ENCODE peak calls at places on chromosomes 5 and 9, in five cellular contexts. L, C, O, X and B are unnamed samples.

GRCh38 chr9:4297795-4298254 is 2.0 kb downstream of the GLIS3 start:
- DNase-seq in L (peak; percentile 72), C (no peak), O (peak; percentile 64), X (peak; percentile 65), B (peak; percentile 37)

GRCh38 chr9:18208166-18209059 is 265.5 kb upstream of the ADAMTSL1 start:
- DNase-seq in L (peak; percentile 12), C (no peak), O (peak; percentile 52), X (peak; percentile 12), B (no peak)

GRCh38 chr9:35406183-35406959 is 83.5 kb upstream of the RUSC2 start:
- DNase-seq in L (peak; percentile 23), C (no peak), O (no peak), X (no peak), B (no peak)

GRCh38 chr5:55450050-55450765 is 84.6 kb downstream of the PLPP1 start:
- DNase-seq in L (no peak), C (no peak), O (no peak), X (peak; percentile 53), B (no peak)

GRCh38 chr9:29349050-29349449 is 1775.8 kb upstream of the C9orf72 start:
- DNase-seq in L (no peak), C (no peak), O (no peak), X (no peak), B (no peak)

GRCh38 chr5:132202711-132203463 is 24.8 kb downstream of the P4HA2 start:
- DNase-seq in L (no peak), C (no peak), O (no peak), X (peak; percentile 20), B (no peak)

GRCh38 chr5:167623354-167623753 is 668.1 kb upstream of the WWC1 start:
- DNase-seq in L (no peak), C (no peak), O (no peak), X (no peak), B (no peak)

GRCh38 chr5:154464435-154464834 is 13.6 kb downstream of the HAND1 start:
- DNase-seq in L (no peak), C (no peak), O (no peak), X (no peak), B (no peak)

GRCh38 chr5:26889810-26890209 is 148.6 kb downstream of the CDH9 start:
- DNase-seq in L (no peak), C (no peak), O (no peak), X (no peak), B (no peak)

GRCh38 chr5:21807953-21808352 is 1045.2 kb downstream of the CDH12 start:
- DNase-seq in L (no peak), C (no peak), O (no peak), X (peak; percentile 19), B (no peak)

GRCh38 chr9:128419061-128419925 is 1.4 kb upstream of the CERCAM start:
- DNase-seq in L (no peak), C (no peak), O (no peak), X (peak; percentile 30), B (no peak)

GRCh38 chr9:128713411-128713780 is 10.5 kb downstream of the ZDHHC12 start:
- DNase-seq in L (peak; percentile 12), C (no peak), O (no peak), X (no peak), B (no peak)

GRCh38 chr5:134125195-134126015 is 10.9 kb downstream of the TCF7 start:
- DNase-seq in L (peak; percentile 64), C (no peak), O (peak; percentile 51), X (peak; percentile 96), B (no peak)

GRCh38 chr9:4339783-4340335 is 40.0 kb upstream of the GLIS3 start:
- DNase-seq in L (no peak), C (no peak), O (no peak), X (peak; percentile 19), B (no peak)

GRCh38 chr5:131532016-131532640 is 102.9 kb downstream of the RAPGEF6 start:
- DNase-seq in L (no peak), C (no peak), O (peak; percentile 76), X (no peak), B (no peak)

GRCh38 chr5:144951001-144951400 is 780.3 kb downstream of the KCTD16 start:
- DNase-seq in L (no peak), C (no peak), O (no peak), X (no peak), B (no peak)

GRCh38 chr5:158824167-158824882 is 275.4 kb downstream of the EBF1 start:
- DNase-seq in L (no peak), C (no peak), O (no peak), X (no peak), B (no peak)

GRCh38 chr5:97762483-97762882 is 579.4 kb upstream of the RIOK2 start:
- DNase-seq in L (no peak), C (no peak), O (no peak), X (no peak), B (no peak)

GRCh38 chr9:93884808-93885207 is 70.3 kb downstream of the BARX1 start:
- DNase-seq in L (no peak), C (no peak), O (no peak), X (no peak), B (no peak)

GRCh38 chr5:145805819-145806218 is 29.3 kb downstream of the PRELID2 start:
- DNase-seq in L (no peak), C (no peak), O (no peak), X (peak; percentile 28), B (no peak)

GRCh38 chr5:56481998-56482698 is 249.0 kb upstream of the ANKRD55 start:
- DNase-seq in L (no peak), C (no peak), O (no peak), X (no peak), B (no peak)

GRCh38 chr5:31962928-31963327 is 211.2 kb downstream of the GOLPH3 start:
- DNase-seq in L (no peak), C (no peak), O (no peak), X (no peak), B (no peak)

GRCh38 chr5:76813982-76814562 is 4.8 kb upstream of the F2RL1 start:
- DNase-seq in L (no peak), C (no peak), O (peak; percentile 54), X (peak; percentile 98), B (no peak)

GRCh38 chr9:38700695-38701094 is 19.2 kb downstream of the FAM240B start:
- DNase-seq in L (no peak), C (no peak), O (no peak), X (peak; percentile 8), B (no peak)

GRCh38 chr9:125544988-125545651 is 161.9 kb downstream of the MAPKAP1 start:
- DNase-seq in L (no peak), C (no peak), O (peak; percentile 75), X (peak; percentile 89), B (no peak)

DNA sequence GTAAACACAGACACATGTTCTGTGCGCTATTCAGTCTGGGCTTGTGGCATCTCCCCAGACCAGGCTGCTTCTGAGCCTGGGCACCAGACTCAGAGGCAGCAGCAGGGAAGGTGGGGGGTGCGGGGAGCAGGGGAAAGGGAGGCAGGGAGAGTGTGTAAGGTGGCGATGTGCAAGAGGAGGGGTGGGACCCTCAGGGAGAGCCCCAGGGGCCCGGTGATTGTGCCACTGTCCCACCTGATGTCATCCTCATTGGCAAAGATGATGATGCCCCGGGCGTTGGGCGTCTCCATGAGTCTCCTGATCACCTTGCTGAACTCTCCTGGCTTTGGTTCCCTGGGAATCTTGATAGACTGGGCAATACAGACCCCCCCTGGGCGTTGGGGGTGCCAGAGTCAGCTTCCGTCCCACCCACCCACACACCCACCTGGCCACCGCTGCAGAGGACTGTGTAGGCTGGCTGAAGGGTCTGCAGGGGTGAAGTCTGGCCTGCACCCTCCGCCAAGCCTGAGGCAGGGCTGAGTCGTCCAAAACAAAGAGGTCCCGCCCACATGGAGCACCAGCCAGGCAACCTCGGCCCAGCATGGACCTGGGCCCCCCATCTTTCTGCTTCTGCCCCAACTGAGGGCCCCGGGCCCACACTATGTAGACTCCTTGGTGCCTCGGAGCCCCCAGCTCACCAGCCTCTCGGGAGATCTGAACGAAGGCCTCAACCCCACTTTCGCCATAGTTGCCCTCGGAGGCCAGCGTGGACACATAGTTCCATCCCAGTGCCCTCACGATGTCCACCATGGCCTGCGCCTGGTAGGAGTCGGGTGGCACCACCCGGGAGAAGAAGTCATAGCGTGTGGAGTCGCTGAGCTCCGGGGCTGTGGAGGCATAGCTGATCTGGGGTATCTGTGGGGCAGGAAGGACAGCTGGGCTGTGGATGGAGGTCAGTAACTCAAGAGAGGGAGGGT is 3.7 kb downstream of the GRM6 start:
- DNase-seq in L (no peak), C (no peak), O (no peak), X (no peak), B (no peak)
- H3K4me3 ChIP-seq in L (no peak overlapping the region), C (no peak overlapping the region), O (no peak overlapping the region), X (no peak overlapping the region), B (no peak overlapping the region)

GRCh38 chr5:57940879-57941278 is 458.3 kb upstream of the ACTBL2 start:
- DNase-seq in L (no peak), C (no peak), O (no peak), X (no peak), B (no peak)
- H3K4me3 ChIP-seq in L (no peak overlapping the region), C (no peak overlapping the region), O (no peak overlapping the region), X (no peak overlapping the region), B (no peak overlapping the region)

GRCh38 chr9:136329636-136330405 is 2.5 kb downstream of the GPSM1 start:
- DNase-seq in L (no peak), C (no peak), O (no peak), X (no peak), B (no peak)

GRCh38 chr9:136330406-136330990 is 3.2 kb downstream of the GPSM1 start:
- DNase-seq in L (no peak), C (no peak), O (no peak), X (no peak), B (no peak)

GRCh38 chr9:136328622-136329041 is 1.3 kb downstream of the GPSM1 start:
- DNase-seq in L (no peak), C (peak; percentile 27), O (peak; percentile 44), X (peak; percentile 36), B (no peak)

GRCh38 chr9:136328011-136328621 is 777 bp downstream of the GPSM1 start:
- DNase-seq in L (no peak), C (peak; percentile 25), O (no peak), X (no peak), B (no peak)

GRCh38 chr9:136329211-136329627 is 1.9 kb downstream of the GPSM1 start:
- DNase-seq in L (no peak), C (peak; percentile 11), O (no peak), X (no peak), B (no peak)
- H3K4me3 ChIP-seq in L (no peak overlapping the region), C (no peak overlapping the region), O (peak overlapping the region; percentile 80), X (peak overlapping the region; percentile 96), B (no peak overlapping the region)

GRCh38 chr9:98810106-98810840 is 2.8 kb downstream of the GALNT12 start:
- DNase-seq in L (no peak), C (no peak), O (no peak), X (no peak), B (no peak)
- H3K4me3 ChIP-seq in L (no peak overlapping the region), C (no peak overlapping the region), O (no peak overlapping the region), X (no peak overlapping the region), B (no peak overlapping the region)

GRCh38 chr9:15421532-15421931 is 1.1 kb upstream of the SNAPC3 start:
- DNase-seq in L (no peak), C (no peak), O (no peak), X (no peak), B (no peak)
- H3K4me3 ChIP-seq in L (no peak overlapping the region), C (no peak overlapping the region), O (no peak overlapping the region), X (no peak overlapping the region), B (no peak overlapping the region)

GRCh38 chr5:88786789-88787188 is 96.2 kb downstream of the MEF2C start:
- DNase-seq in L (no peak), C (no peak), O (no peak), X (no peak), B (no peak)
- H3K4me3 ChIP-seq in L (no peak overlapping the region), C (no peak overlapping the region), O (no peak overlapping the region), X (no peak overlapping the region), B (no peak overlapping the region)